ENCODE peak calls at places on chromosomes 1 and 21, in seven cellular contexts. S is CD8-positive, alpha-beta memory T cell; P is pancreas; N is SJSA1; R is CD8-positive, alpha-beta T cell; L is prostate gland; X is CD4-positive, alpha-beta memory T cell. E is an unnamed sample.

GRCh38 chr1:37926061-37926924 is 20.6 kb downstream of the INPP5B start:
- DNase-seq in X (peak; percentile 11), P (no peak), L (no peak), R (peak; percentile 23), N (no peak), S (no peak), E (no peak)

GRCh38 chr1:83897516-83897915 is 101.4 kb downstream of the TTLL7 start:
- DNase-seq in R (no peak), L (no peak), P (no peak), X (no peak), S (no peak), N (no peak), E (no peak)

GRCh38 chr21:39688010-39688409 is 57.0 kb upstream of the IGSF5 start:
- DNase-seq in L (no peak), X (no peak), P (no peak), R (no peak), S (no peak), N (no peak), E (no peak)

GRCh38 chr1:7404046-7404742 is 366.9 kb upstream of the VAMP3 start:
- DNase-seq in S (no peak), N (no peak), X (no peak), L (peak; percentile 2), P (no peak), R (no peak), E (no peak)

GRCh38 chr1:107196973-107197562 is 56.2 kb downstream of the NTNG1 start:
- DNase-seq in R (no peak), P (no peak), X (no peak), L (no peak), N (no peak), S (no peak), E (no peak)

GRCh38 chr1:199084293-199084692 is 445.5 kb downstream of the PTPRC start:
- DNase-seq in N (no peak), S (no peak), P (no peak), L (no peak), X (no peak), R (no peak), E (no peak)

GRCh38 chr1:45612941-45613579 is 10.8 kb downstream of the CCDC17 start:
- DNase-seq in N (no peak), L (no peak), X (no peak), R (no peak), S (no peak), P (no peak), E (no peak)

GRCh38 chr1:114033219-114033706 is 54.0 kb downstream of the OLFML3 start:
- DNase-seq in L (no peak), R (no peak), N (no peak), S (no peak), P (no peak), X (no peak), E (no peak)

GRCh38 chr21:26846036-26846931 is 1.1 kb upstream of the ADAMTS1 start:
- DNase-seq in L (peak; percentile 40), P (peak; percentile 75), N (peak; percentile 82), R (no peak), S (no peak), X (no peak), E (no peak)

DNA sequence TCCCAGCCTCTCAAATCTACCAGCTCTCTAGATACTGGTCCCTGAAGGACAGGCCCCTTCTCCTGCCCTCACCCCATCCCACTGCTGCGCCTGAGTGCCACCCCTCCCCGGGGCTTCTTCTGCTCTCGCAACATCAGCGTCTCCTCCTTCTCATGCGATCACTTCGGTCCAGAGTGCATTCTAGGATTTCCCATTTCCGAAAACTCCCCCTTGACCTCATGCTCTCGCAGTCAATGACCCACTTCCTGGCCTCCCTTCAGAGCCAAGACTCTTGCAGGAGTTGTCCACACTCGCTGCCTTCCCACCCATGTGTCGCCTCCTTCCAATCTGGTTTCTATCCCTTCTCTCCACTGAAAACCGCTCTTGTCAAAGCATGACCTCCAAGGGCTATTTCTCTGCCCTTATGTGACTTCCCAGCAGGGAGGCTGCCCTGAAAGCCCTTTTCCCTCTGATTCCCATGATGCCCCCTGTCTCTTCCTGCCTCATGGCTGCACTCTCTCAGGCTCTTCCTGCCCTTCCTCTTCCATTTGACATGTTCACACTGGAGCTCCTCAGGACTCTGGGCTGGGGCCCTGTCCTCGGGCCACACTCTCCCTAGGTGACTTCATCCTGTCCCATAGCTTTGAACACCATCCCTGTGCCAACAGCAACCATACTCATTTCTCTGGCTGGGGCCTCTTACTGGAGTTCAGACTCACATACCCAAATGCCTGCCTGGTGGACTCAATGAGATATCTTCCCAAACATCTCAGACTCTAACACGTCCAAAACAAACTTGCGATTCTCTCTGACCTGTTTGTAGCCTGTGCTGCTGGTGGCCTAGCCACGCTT is 46.0 kb downstream of the LDLRAD2 start:
- DNase-seq in N (no peak), L (no peak), S (no peak), X (no peak), P (no peak), R (no peak), E (no peak)
- H3K36me3 ChIP-seq in N (peaks cover 83% of the 10 kb centered on the region), L (peaks cover 14% of the 10 kb centered on the region), S (no peaks in the 10 kb centered on the region), X (no peaks in the 10 kb centered on the region), P (peaks cover 8% of the 10 kb centered on the region), R (no peaks in the 10 kb centered on the region), E (peaks cover 5% of the 10 kb centered on the region)

GRCh38 chr1:16450863-16451481 is 10.4 kb downstream of the NECAP2 start:
- DNase-seq in N (no peak), L (no peak), X (no peak), P (no peak), S (no peak), R (no peak), E (no peak)
- H3K36me3 ChIP-seq in N (peaks cover 96% of the 10 kb centered on the region), L (peaks cover 10% of the 10 kb centered on the region), X (peaks cover 73% of the 10 kb centered on the region), P (peaks cover 21% of the 10 kb centered on the region), S (peaks cover 82% of the 10 kb centered on the region), R (peaks cover 67% of the 10 kb centered on the region), E (peaks cover 3% of the 10 kb centered on the region)

DNA sequence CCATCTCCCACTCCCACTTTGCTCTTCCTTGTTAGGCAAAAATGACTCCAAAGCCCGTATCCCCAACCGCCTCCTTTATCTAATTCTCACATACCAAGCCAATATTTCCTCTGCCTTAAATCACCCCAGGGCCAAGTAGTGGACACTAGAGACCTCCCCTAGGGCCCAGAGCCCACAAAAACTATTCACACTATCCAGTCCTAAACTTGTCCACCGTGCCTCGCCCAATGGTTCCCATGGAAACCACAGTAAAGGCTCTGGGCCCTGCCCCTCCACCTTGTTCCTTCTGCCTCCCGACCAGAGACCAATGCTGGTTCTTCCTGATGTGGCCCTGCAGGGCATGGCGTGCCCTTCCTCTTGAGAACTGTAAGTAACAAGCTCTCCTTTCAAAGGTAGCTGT is 11.8 kb downstream of the CFAP107 start:
- DNase-seq in S (no peak), R (no peak), L (no peak), N (no peak), X (no peak), P (no peak), E (no peak)
- H3K36me3 ChIP-seq in S (no peaks in the 10 kb centered on the region), R (no peaks in the 10 kb centered on the region), L (no peaks in the 10 kb centered on the region), N (no peaks in the 10 kb centered on the region), X (no peaks in the 10 kb centered on the region), P (no peaks in the 10 kb centered on the region), E (no peaks in the 10 kb centered on the region)

GRCh38 chr21:29201186-29201585 is 70.7 kb downstream of the MAP3K7CL start:
- DNase-seq in P (no peak), N (no peak), X (no peak), R (no peak), S (no peak), L (no peak), E (no peak)
- H3K36me3 ChIP-seq in P (no peaks in the 10 kb centered on the region), N (no peaks in the 10 kb centered on the region), X (no peaks in the 10 kb centered on the region), R (no peaks in the 10 kb centered on the region), S (no peaks in the 10 kb centered on the region), L (no peaks in the 10 kb centered on the region), E (no peaks in the 10 kb centered on the region)

DNA sequence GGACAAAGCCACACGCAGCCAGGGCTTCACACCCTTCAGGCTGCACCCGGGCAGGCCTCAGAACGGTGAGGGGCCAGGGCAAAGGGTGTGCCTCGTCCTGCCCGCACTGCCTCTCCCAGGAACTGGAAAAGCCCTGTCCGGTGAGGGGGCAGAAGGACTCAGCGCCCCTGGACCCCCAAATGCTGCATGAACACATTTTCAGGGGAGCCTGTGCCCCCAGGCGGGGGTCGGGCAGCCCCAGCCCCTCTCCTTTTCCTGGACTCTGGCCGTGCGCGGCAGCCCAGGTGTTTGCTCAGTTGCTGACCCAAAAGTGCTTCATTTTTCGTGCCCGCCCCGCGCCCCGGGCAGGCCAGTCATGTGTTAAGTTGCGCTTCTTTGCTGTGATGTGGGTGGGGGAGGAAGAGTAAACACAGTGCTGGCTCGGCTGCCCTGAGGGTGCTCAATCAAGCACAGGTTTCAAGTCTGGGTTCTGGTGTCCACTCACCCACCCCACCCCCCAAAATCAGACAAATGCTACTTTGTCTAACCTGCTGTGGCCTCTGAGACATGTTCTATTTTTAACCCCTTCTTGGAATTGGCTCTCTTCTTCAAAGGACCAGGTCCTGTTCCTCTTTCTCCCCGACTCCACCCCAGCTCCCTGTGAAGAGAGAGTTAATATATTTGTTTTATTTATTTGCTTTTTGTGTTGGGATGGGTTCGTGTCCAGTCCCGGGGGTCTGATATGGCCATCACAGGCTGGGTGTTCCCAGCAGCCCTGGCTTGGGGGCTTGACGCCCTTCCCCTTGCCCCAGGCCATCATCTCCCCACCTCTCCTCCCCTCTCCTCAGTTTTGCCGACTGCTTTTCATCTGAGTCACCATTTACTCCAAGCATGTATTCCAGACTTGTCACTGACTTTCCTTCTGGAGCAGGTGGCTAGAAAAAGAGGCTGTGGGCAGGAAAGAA is 8.1 kb downstream of the PSRC1 start:
- DNase-seq in N (peak; percentile 49), R (no peak), S (no peak), X (no peak), P (peak; percentile 82), L (peak; percentile 90), E (peak; percentile 79)
- H3K36me3 ChIP-seq in N (peaks cover 23% of the 10 kb centered on the region), R (no peaks in the 10 kb centered on the region), S (no peaks in the 10 kb centered on the region), X (no peaks in the 10 kb centered on the region), P (no peaks in the 10 kb centered on the region), L (no peaks in the 10 kb centered on the region), E (peaks cover 4% of the 10 kb centered on the region)

DNA sequence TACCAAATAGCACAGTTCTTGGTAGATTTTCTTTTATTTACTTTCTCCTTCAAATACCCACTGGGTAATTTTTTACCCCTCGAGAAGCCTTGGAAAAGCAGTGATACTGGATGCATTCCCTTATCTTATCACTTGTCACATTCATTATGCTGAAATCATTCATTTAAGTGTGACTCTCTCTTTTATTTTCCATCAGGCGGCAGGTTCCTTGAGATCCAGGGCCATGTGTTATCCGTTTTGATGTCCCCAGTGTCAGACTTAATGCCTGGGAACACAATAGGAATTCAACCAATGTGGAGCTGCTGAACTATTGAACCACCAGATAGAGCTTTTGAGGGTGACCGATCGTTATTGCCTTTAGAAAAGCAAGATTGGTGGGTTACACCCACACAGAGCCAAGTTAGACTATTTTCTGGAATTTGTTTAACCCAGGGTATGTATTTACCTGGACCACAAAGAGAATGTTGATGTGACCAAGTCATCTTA is 51.5 kb upstream of the ATP5PO start:
- DNase-seq in L (no peak), S (no peak), N (no peak), X (no peak), P (no peak), R (no peak), E (no peak)
- H3K36me3 ChIP-seq in L (no peaks in the 10 kb centered on the region), S (peaks cover 5% of the 10 kb centered on the region), N (no peaks in the 10 kb centered on the region), X (peaks cover 15% of the 10 kb centered on the region), P (no peaks in the 10 kb centered on the region), R (no peaks in the 10 kb centered on the region), E (no peaks in the 10 kb centered on the region)

GRCh38 chr21:32732544-32732943 is 4.7 kb upstream of the SYNJ1 start:
- DNase-seq in X (no peak), P (no peak), R (no peak), S (no peak), L (no peak), N (no peak), E (no peak)
- H3K36me3 ChIP-seq in X (no peaks in the 10 kb centered on the region), P (peaks cover 4% of the 10 kb centered on the region), R (peaks cover 4% of the 10 kb centered on the region), S (peaks cover 3% of the 10 kb centered on the region), L (no peaks in the 10 kb centered on the region), N (peaks cover 28% of the 10 kb centered on the region), E (no peaks in the 10 kb centered on the region)

DNA sequence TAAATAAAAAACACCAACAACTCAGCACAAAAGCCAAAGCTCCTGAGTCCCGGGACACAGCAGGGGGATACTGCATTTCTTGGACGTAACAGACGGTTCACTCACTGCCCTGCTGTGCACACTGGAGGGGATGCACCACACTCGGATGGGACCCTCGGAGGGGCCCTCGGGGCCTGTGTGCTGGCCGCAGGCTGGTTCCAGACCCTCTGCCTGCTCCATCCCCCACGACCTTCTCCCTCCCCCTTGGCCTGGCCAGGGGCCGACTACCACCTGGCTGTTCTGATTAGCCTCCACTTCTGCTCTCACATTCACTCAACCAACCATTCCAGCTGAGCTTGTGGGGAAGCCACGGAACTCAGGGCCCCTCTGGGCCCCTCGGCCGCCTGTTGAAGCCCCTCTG is 64.9 kb downstream of the ACOT7 start:
- DNase-seq in P (no peak), R (no peak), X (no peak), N (no peak), S (no peak), L (no peak), E (no peak)
- H3K36me3 ChIP-seq in P (no peaks in the 10 kb centered on the region), R (no peaks in the 10 kb centered on the region), X (no peaks in the 10 kb centered on the region), N (no peaks in the 10 kb centered on the region), S (no peaks in the 10 kb centered on the region), L (no peaks in the 10 kb centered on the region), E (no peaks in the 10 kb centered on the region)

E was measured in kidney epithelial cell.